ENCODE peak calls at places on chromosome 10, in seven cellular contexts. Q, X, K, B, E, F and G are unnamed samples.

GRCh38 chr10:79098061-79098460 is 29.3 kb downstream of the ZMIZ1 start:
- DNase-seq in Q (no peak), X (no peak), K (no peak), B (no peak), E (no peak), F (no peak), G (no peak)

GRCh38 chr10:10992961-10993714 is 24.5 kb upstream of the CELF2 start:
- DNase-seq in Q (no peak), X (no peak), K (no peak), B (no peak), E (no peak), F (no peak), G (no peak)

GRCh38 chr10:10772411-10772810 is 245.3 kb upstream of the CELF2 start:
- DNase-seq in Q (no peak), X (no peak), K (no peak), B (no peak), E (no peak), F (no peak), G (no peak)

GRCh38 chr10:31374146-31374696 is 55.2 kb downstream of the ZEB1 start:
- DNase-seq in Q (peak), X (no peak), K (no peak), B (no peak), E (no peak), F (no peak), G (peak)

GRCh38 chr10:79353000-79353406 is 5.7 kb downstream of the PPIF start:
- DNase-seq in Q (no peak), X (no peak), K (no peak), B (no peak), E (no peak), F (no peak), G (no peak)

GRCh38 chr10:113746188-113746950 is 5.1 kb upstream of the PLEKHS1 start:
- DNase-seq in Q (peak), X (no peak), K (no peak), B (no peak), E (no peak), F (no peak), G (peak)

GRCh38 chr10:114367041-114367675 is 37.1 kb downstream of the AFAP1L2 start:
- DNase-seq in Q (peak), X (no peak), K (peak), B (no peak), E (no peak), F (no peak), G (peak)

GRCh38 chr10:124392651-124393342 is 25.9 kb downstream of the OAT start:
- DNase-seq in Q (no peak), X (no peak), K (no peak), B (no peak), E (no peak), F (peak), G (no peak)

GRCh38 chr10:78464856-78465221 is 431.2 kb downstream of the RPS24 start:
- DNase-seq in Q (no peak), X (no peak), K (no peak), B (no peak), E (no peak), F (no peak), G (no peak)

GRCh38 chr10:33015798-33016547 is 57.9 kb upstream of the ITGB1 start:
- DNase-seq in Q (peak), X (no peak), K (no peak), B (no peak), E (no peak), F (peak), G (peak)

GRCh38 chr10:22570733-22571430 is 143.5 kb downstream of the PIP4K2A start:
- DNase-seq in Q (no peak), X (no peak), K (peak), B (no peak), E (no peak), F (no peak), G (no peak)

GRCh38 chr10:11639861-11640764 is 28.7 kb upstream of the USP6NL start:
- DNase-seq in Q (no peak), X (no peak), K (no peak), B (no peak), E (no peak), F (no peak), G (no peak)

GRCh38 chr10:104824378-104825006 is 183.4 kb downstream of the SORCS3 start:
- DNase-seq in Q (peak), X (peak), K (peak), B (no peak), E (peak), F (peak), G (peak)

GRCh38 chr10:95569368-95569767 is 8.2 kb upstream of the SORBS1 start:
- DNase-seq in Q (no peak), X (no peak), K (no peak), B (no peak), E (no peak), F (no peak), G (peak)

GRCh38 chr10:123552760-123553554 is 113.2 kb upstream of the GPR26 start:
- DNase-seq in Q (no peak), X (no peak), K (peak), B (no peak), E (no peak), F (no peak), G (no peak)

GRCh38 chr10:97798958-97799565 is 27.3 kb upstream of the SFRP5 start:
- DNase-seq in Q (no peak), X (no peak), K (no peak), B (no peak), E (no peak), F (no peak), G (no peak)

GRCh38 chr10:78986419-78986818 is 82.3 kb upstream of the ZMIZ1 start:
- DNase-seq in Q (no peak), X (no peak), K (no peak), B (no peak), E (no peak), F (no peak), G (no peak)

GRCh38 chr10:17229016-17229716 is 1.1 kb downstream of the VIM start:
- DNase-seq in Q (peak), X (peak), K (peak), B (peak), E (peak), F (peak), G (peak)

GRCh38 chr10:100998991-100999741 is 442 bp upstream of the LZTS2 start:
- DNase-seq in Q (peak), X (peak), K (peak), B (peak), E (peak), F (no peak), G (peak)

GRCh38 chr10:118332948-118333710 is 9.0 kb downstream of the FAM204A start:
- DNase-seq in Q (no peak), X (no peak), K (no peak), B (no peak), E (no peak), F (no peak), G (peak)

GRCh38 chr10:130453036-130453720 is 317.0 kb downstream of the GLRX3 start:
- DNase-seq in Q (no peak), X (no peak), K (no peak), B (no peak), E (no peak), F (no peak), G (no peak)

GRCh38 chr10:70907619-70908425 is 19.5 kb upstream of the PCBD1 start:
- DNase-seq in Q (no peak), X (no peak), K (no peak), B (no peak), E (no peak), F (no peak), G (no peak)

GRCh38 chr10:27820637-27821036 is 75.0 kb upstream of the MKX start:
- DNase-seq in Q (no peak), X (no peak), K (no peak), B (no peak), E (no peak), F (no peak), G (no peak)

GRCh38 chr10:25016349-25017246 is at the start of gene THNSL1:
- DNase-seq in Q (peak), X (peak), K (peak), B (peak), E (peak), F (peak), G (peak)

GRCh38 chr10:60444494-60445064 is 54.9 kb upstream of the ANK3 start:
- DNase-seq in Q (peak), X (no peak), K (no peak), B (no peak), E (peak), F (peak), G (peak)

GRCh38 chr10:59833810-59834209 is 72.5 kb downstream of the CCDC6 start:
- DNase-seq in Q (no peak), X (no peak), K (peak), B (no peak), E (no peak), F (no peak), G (no peak)

GRCh38 chr10:66176772-66177171 is 749.1 kb upstream of the LRRTM3 start:
- DNase-seq in Q (peak), X (no peak), K (no peak), B (no peak), E (no peak), F (no peak), G (peak)

GRCh38 chr10:102347236-102347828 is 48.2 kb upstream of the NFKB2 start:
- DNase-seq in Q (peak), X (peak), K (peak), B (peak), E (peak), F (no peak), G (peak)

GRCh38 chr10:14173391-14173705 is 157.4 kb downstream of the FRMD4A start:
- DNase-seq in Q (peak), X (no peak), K (peak), B (no peak), E (no peak), F (no peak), G (peak)

GRCh38 chr10:43278216-43278615 is 11.4 kb upstream of the RASGEF1A start:
- DNase-seq in Q (no peak), X (no peak), K (no peak), B (no peak), E (no peak), F (no peak), G (no peak)

GRCh38 chr10:14374745-14375445 is 44.2 kb upstream of the FRMD4A start:
- DNase-seq in Q (peak), X (no peak), K (peak), B (no peak), E (no peak), F (no peak), G (no peak)

GRCh38 chr10:106780593-106781088 is 383.9 kb downstream of the SORCS1 start:
- DNase-seq in Q (no peak), X (no peak), K (no peak), B (no peak), E (no peak), F (no peak), G (no peak)

GRCh38 chr10:118045842-118046490 is 775 bp downstream of the RAB11FIP2 start:
- DNase-seq in Q (peak), X (no peak), K (peak), B (peak), E (no peak), F (no peak), G (no peak)

GRCh38 chr10:124648738-124649137 is 95.4 kb downstream of the FAM53B start:
- DNase-seq in Q (peak), X (peak), K (peak), B (peak), E (no peak), F (peak), G (peak)

GRCh38 chr10:110547139-110547761 is 20.2 kb upstream of the SMC3 start:
- DNase-seq in Q (peak), X (no peak), K (peak), B (no peak), E (peak), F (peak), G (peak)

GRCh38 chr10:60883187-60883586 is 60.8 kb downstream of the RHOBTB1 start:
- DNase-seq in Q (peak), X (no peak), K (peak), B (no peak), E (peak), F (no peak), G (peak)

GRCh38 chr10:36779238-36779846 is 346.1 kb upstream of the ANKRD30A start:
- DNase-seq in Q (peak), X (no peak), K (no peak), B (peak), E (peak), F (peak), G (peak)

GRCh38 chr10:29496341-29497162 is 138.2 kb downstream of the SVIL start:
- DNase-seq in Q (peak), X (peak), K (peak), B (peak), E (peak), F (peak), G (peak)

GRCh38 chr10:116296358-116296757 is 23.4 kb upstream of the GFRA1 start:
- DNase-seq in Q (no peak), X (no peak), K (no peak), B (no peak), E (no peak), F (no peak), G (no peak)

GRCh38 chr10:62075912-62076311 is 174.4 kb downstream of the ARID5B start:
- DNase-seq in Q (peak), X (no peak), K (no peak), B (no peak), E (no peak), F (no peak), G (no peak)

GRCh38 chr10:62075414-62075813 is 173.9 kb downstream of the ARID5B start:
- DNase-seq in Q (no peak), X (no peak), K (no peak), B (no peak), E (no peak), F (no peak), G (no peak)

GRCh38 chr10:62079885-62080559 is 178.5 kb downstream of the ARID5B start:
- DNase-seq in Q (no peak), X (no peak), K (peak), B (no peak), E (no peak), F (no peak), G (no peak)

GRCh38 chr10:62077330-62078015 is 176.0 kb downstream of the ARID5B start:
- DNase-seq in Q (no peak), X (no peak), K (no peak), B (no peak), E (no peak), F (no peak), G (no peak)

DNA sequence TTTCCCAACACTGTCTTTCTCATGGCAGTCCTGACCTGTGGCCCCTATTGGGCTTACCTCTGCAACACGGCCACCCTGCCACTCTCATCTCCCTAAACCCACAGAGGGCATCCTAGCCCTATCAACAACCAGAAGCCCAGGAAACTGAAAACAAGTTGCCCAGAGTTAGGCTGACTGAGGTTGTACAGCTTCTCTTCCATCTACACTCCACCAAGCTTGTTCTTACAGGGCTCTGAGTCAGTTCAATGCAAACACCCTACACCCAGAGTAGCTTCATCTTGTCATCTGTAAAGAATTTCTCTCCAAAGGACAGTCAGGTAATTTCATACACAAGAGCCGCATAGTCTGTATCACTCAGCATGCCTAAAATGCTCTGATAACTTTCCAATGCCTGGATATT is 175.4 kb downstream of the ARID5B start:
- DNase-seq in Q (peak), X (no peak), K (no peak), B (no peak), E (no peak), F (no peak), G (peak)
- TF ChIP-seq CTCF in Q (no peak), X (no peak), K (no peak), B (no peak), E (no peak), F (no peak), G (no peak)

DNA sequence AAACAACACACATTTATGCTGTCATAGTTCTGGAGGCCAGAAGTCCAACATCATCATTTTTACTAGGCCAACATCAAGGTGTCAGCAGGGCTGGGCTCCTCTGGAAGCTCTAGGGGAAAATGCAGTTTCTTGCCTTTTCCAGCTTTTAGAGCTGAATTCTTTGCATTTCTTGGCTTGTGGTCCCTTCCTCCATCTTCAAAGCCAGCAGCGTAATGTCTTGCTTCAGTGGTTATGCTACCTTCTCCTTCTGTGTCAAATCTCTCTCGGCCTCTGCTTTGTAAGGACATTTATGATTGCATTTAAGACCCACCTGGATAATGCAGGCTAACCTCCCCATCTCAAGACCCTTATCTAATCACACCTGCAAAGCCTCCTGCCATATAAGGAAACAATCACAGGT is 66.5 kb upstream of the ANKRD1 start:
- DNase-seq in Q (no peak), X (no peak), K (no peak), B (no peak), E (no peak), F (no peak), G (no peak)
- H3K4me3 ChIP-seq in Q (no peak), X (no peak), K (no peak), B (no peak), E (no peak), F (no peak), G (no peak)

GRCh38 chr10:68992721-68993440 is 4.3 kb downstream of the KIFBP start:
- DNase-seq in Q (peak), X (peak), K (no peak), B (peak), E (no peak), F (peak), G (peak)

GRCh38 chr10:68987611-68988010 is 992 bp upstream of the KIFBP start:
- DNase-seq in Q (no peak), X (no peak), K (no peak), B (no peak), E (no peak), F (no peak), G (no peak)

GRCh38 chr10:68989317-68989990 is 851 bp downstream of the KIFBP start:
- DNase-seq in Q (peak), X (no peak), K (no peak), B (no peak), E (no peak), F (no peak), G (peak)

DNA sequence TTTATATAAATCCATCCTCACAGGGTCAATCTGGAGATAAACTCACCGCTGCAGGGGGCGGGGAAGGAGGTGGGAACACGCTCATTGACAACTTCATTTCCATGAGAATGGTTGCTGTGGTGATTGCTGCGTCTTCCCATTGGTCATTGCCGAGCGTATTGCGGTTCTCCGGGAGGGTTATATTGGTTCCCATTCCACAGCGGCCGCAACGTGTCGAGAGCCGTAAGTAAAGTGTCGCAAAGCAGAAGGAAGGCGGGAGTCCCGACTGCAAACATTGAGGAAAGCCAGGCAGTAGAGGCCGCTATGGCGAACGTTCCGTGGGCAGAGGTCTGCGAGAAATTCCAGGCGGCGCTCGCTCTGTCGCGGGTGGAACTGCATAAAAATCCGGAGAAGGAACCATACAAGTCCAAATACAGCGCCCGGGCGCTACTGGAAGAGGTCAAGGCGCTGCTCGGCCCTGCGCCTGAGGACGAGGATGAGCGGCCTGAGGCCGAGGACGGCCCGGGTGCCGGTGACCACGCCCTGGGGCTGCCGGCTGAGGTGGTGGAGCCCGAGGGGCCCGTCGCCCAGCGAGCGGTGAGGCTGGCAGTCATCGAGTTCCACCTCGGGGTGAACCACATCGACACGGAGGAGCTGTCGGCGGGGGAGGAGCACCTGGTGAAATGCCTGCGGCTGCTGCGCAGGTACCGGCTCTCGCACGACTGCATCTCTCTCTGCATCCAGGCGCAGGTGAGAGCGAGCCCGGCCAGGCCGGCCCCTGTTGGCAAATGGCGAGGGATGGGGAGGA is at the start of gene KIFBP:
- DNase-seq in Q (peak), X (peak), K (peak), B (peak), E (peak), F (peak), G (peak)
- TF ChIP-seq CTCF in Q (peak), X (peak), K (peak), B (peak), E (peak), F (peak), G (peak)

GRCh38 chr10:3471927-3472704 is 299.5 kb upstream of the PITRM1 start:
- DNase-seq in Q (peak), X (no peak), K (no peak), B (no peak), E (peak), F (no peak), G (no peak)
- H3K4me3 ChIP-seq in Q (no peak), X (peak), K (peak), B (peak), E (no peak), F (no peak), G (no peak)

GRCh38 chr10:55174419-55174818 is 373.4 kb upstream of the PCDH15 start:
- DNase-seq in Q (no peak), X (no peak), K (no peak), B (no peak), E (peak), F (no peak), G (peak)
- TF ChIP-seq CTCF in Q (no peak), X (no peak), K (no peak), B (no peak), E (peak), F (no peak), G (peak)

GRCh38 chr10:119410361-119411116 is 132.0 kb downstream of the RGS10 start:
- DNase-seq in Q (no peak), X (no peak), K (no peak), B (no peak), E (no peak), F (no peak), G (no peak)
- H3K4me3 ChIP-seq in Q (no peak), X (no peak), K (no peak), B (no peak), E (no peak), F (no peak), G (no peak)

DNA sequence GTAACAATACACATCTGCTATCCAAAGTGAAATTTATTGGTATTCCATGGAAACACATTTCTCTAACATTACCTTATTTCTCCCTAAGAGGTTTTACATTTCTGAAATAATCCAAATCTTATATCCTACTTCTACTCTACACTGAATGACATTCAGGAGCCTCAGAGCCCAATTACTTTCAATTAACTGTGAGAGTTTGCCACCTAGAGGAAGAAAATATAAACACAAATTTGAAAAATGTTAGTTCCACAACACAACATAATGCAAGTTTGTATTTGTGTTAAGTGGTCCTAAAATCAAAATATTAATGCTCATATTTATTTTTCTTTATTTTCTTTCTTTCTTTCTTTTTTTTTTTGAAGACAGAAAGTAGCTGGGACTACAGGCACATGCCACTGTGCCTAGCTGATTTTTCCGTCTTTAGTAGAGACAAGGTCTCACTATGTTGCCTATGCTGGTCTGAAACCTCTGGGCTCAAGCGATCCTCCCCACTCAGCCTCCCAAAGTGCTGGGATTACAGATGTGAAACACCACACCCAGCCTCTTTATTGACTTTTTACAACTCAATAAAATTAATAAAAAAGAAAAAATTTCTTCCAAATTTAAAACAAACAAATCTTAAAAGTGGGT is 46.0 kb downstream of the ATAD1 start:
- DNase-seq in Q (peak), X (no peak), K (peak), B (no peak), E (peak), F (no peak), G (peak)
- TF ChIP-seq CTCF in Q (no peak), X (peak), K (peak), B (peak), E (peak), F (peak), G (peak)